ENCODE peak calls at places on chromosomes 2 and 18, in four cellular contexts. One of them, this sample, is unnamed.

GRCh38 chr2:239534581-239535412 is 134.0 kb upstream of the HDAC4 start:
- DNase-seq in A549: no peak
- DNase-seq in K562: no peak
- DNase-seq in GM12878: no peak
- DNase-seq in this sample: no peak

GRCh38 chr2:207854484-207855386 is 85.0 kb upstream of the FZD5 start:
- DNase-seq in A549: no peak
- DNase-seq in K562: no peak
- DNase-seq in GM12878: no peak
- DNase-seq in this sample: no peak

GRCh38 chr2:145022021-145022670 is 502.2 kb upstream of the ZEB2 start:
- DNase-seq in A549: peak; percentile 54
- DNase-seq in K562: no peak
- DNase-seq in GM12878: no peak
- DNase-seq in this sample: no peak

GRCh38 chr2:181780159-181781081 is 100.1 kb upstream of the NEUROD1 start:
- DNase-seq in A549: peak; percentile 59
- DNase-seq in K562: no peak
- DNase-seq in GM12878: no peak
- DNase-seq in this sample: no peak

GRCh38 chr2:168687314-168687713 is 115.1 kb upstream of the NOSTRIN start:
- DNase-seq in A549: peak; percentile 18
- DNase-seq in K562: no peak
- DNase-seq in GM12878: no peak
- DNase-seq in this sample: no peak

GRCh38 chr2:36609507-36609906 is 11.5 kb upstream of the FEZ2 start:
- DNase-seq in A549: no peak
- DNase-seq in K562: no peak
- DNase-seq in GM12878: no peak
- DNase-seq in this sample: no peak

GRCh38 chr2:11155326-11156059 is at the start of gene SLC66A3:
- DNase-seq in A549: peak; percentile 24
- DNase-seq in K562: no peak
- DNase-seq in GM12878: no peak
- DNase-seq in this sample: peak; percentile 78

GRCh38 chr18:59041296-59041695 is 98.4 kb upstream of the SEC11C start:
- DNase-seq in A549: no peak
- DNase-seq in K562: no peak
- DNase-seq in GM12878: no peak
- DNase-seq in this sample: no peak

GRCh38 chr2:175034728-175035127 is 29.5 kb upstream of the CHN1 start:
- DNase-seq in A549: no peak
- DNase-seq in K562: no peak
- DNase-seq in GM12878: no peak
- DNase-seq in this sample: no peak

GRCh38 chr2:175027755-175028154 is 22.6 kb upstream of the CHN1 start:
- DNase-seq in A549: no peak
- DNase-seq in K562: no peak
- DNase-seq in GM12878: no peak
- DNase-seq in this sample: no peak

GRCh38 chr2:175026385-175026784 is 21.2 kb upstream of the CHN1 start:
- DNase-seq in A549: no peak
- DNase-seq in K562: no peak
- DNase-seq in GM12878: no peak
- DNase-seq in this sample: no peak

GRCh38 chr2:175025946-175026345 is 20.8 kb upstream of the CHN1 start:
- DNase-seq in A549: no peak
- DNase-seq in K562: no peak
- DNase-seq in GM12878: no peak
- DNase-seq in this sample: no peak

GRCh38 chr2:175030380-175031271 is 25.4 kb upstream of the CHN1 start:
- DNase-seq in A549: peak; percentile 58
- DNase-seq in K562: no peak
- DNase-seq in GM12878: no peak
- DNase-seq in this sample: peak; percentile 77
- TF ChIP-seq POLR2AphosphoS2 in A549: no peak
- TF ChIP-seq POLR2AphosphoS2 in K562: no peak
- TF ChIP-seq POLR2AphosphoS2 in GM12878: no peak
- TF ChIP-seq POLR2AphosphoS2 in this sample: no peak

GRCh38 chr2:108917526-108917925 is 71.5 kb downstream of the EDAR start:
- DNase-seq in A549: no peak
- DNase-seq in K562: no peak
- DNase-seq in GM12878: no peak
- DNase-seq in this sample: no peak

GRCh38 chr2:108918156-108918845 is 70.7 kb downstream of the EDAR start:
- DNase-seq in A549: no peak
- DNase-seq in K562: no peak
- DNase-seq in GM12878: no peak
- DNase-seq in this sample: no peak

GRCh38 chr2:108918941-108919341 is 70.1 kb downstream of the EDAR start:
- DNase-seq in A549: no peak
- DNase-seq in K562: no peak
- DNase-seq in GM12878: no peak
- DNase-seq in this sample: no peak

GRCh38 chr2:108917078-108917440 is 72.0 kb downstream of the EDAR start:
- DNase-seq in A549: no peak
- DNase-seq in K562: no peak
- DNase-seq in GM12878: no peak
- DNase-seq in this sample: peak; percentile 47

GRCh38 chr2:108916397-108917077 is 72.5 kb downstream of the EDAR start:
- DNase-seq in A549: no peak
- DNase-seq in K562: no peak
- DNase-seq in GM12878: no peak
- DNase-seq in this sample: no peak
- TF ChIP-seq POLR2AphosphoS2 in A549: no peak
- TF ChIP-seq POLR2AphosphoS2 in K562: no peak
- TF ChIP-seq POLR2AphosphoS2 in GM12878: no peak
- TF ChIP-seq POLR2AphosphoS2 in this sample: no peak

DNA sequence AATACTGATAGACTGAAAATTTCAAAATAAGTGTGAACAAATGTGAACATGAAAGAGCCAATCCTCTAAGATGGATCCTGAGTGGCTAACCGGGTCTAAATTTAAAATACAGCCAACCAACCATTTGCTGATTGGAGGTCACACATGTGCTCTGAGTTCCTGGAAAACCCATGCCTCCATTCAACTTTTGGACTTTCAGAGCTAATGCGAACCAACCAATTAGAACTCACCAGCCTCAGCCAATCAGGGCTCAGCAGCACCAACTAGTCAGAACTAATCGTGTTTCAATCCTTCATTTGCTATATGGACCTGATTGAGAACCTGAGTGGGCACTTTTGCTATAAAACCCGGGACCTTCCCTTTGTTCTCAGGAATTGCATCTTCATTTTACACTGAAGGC is 111.5 kb downstream of the MEP1B start:
- DNase-seq in A549: no peak
- DNase-seq in K562: no peak
- DNase-seq in GM12878: no peak
- DNase-seq in this sample: no peak
- TF ChIP-seq POLR2AphosphoS2 in A549: no peak
- TF ChIP-seq POLR2AphosphoS2 in K562: no peak
- TF ChIP-seq POLR2AphosphoS2 in GM12878: no peak
- TF ChIP-seq POLR2AphosphoS2 in this sample: no peak

GRCh38 chr2:224004105-224004715 is 34.9 kb downstream of the SERPINE2 start:
- DNase-seq in A549: no peak
- DNase-seq in K562: no peak
- DNase-seq in GM12878: no peak
- DNase-seq in this sample: no peak
- TF ChIP-seq POLR2AphosphoS2 in A549: no peak
- TF ChIP-seq POLR2AphosphoS2 in K562: no peak
- TF ChIP-seq POLR2AphosphoS2 in GM12878: no peak
- TF ChIP-seq POLR2AphosphoS2 in this sample: no peak

GRCh38 chr18:62982600-62983251 is 267.4 kb downstream of the PHLPP1 start:
- DNase-seq in A549: peak; percentile 44
- DNase-seq in K562: peak; percentile 38
- DNase-seq in GM12878: peak; percentile 7
- DNase-seq in this sample: peak; percentile 36
- TF ChIP-seq POLR2AphosphoS2 in A549: no peak
- TF ChIP-seq POLR2AphosphoS2 in K562: no peak
- TF ChIP-seq POLR2AphosphoS2 in GM12878: no peak
- TF ChIP-seq POLR2AphosphoS2 in this sample: no peak

GRCh38 chr2:179201884-179202283 is 62.7 kb downstream of the SESTD1 start:
- DNase-seq in A549: peak; percentile 41
- DNase-seq in K562: no peak
- DNase-seq in GM12878: no peak
- DNase-seq in this sample: no peak
- TF ChIP-seq POLR2AphosphoS2 in A549: no peak
- TF ChIP-seq POLR2AphosphoS2 in K562: no peak
- TF ChIP-seq POLR2AphosphoS2 in GM12878: no peak
- TF ChIP-seq POLR2AphosphoS2 in this sample: no peak

GRCh38 chr18:21181763-21182162 is 60.3 kb upstream of the GREB1L start:
- DNase-seq in A549: no peak
- DNase-seq in K562: no peak
- DNase-seq in GM12878: no peak
- DNase-seq in this sample: no peak

GRCh38 chr18:21180588-21180987 is 61.4 kb upstream of the GREB1L start:
- DNase-seq in A549: no peak
- DNase-seq in K562: no peak
- DNase-seq in GM12878: no peak
- DNase-seq in this sample: no peak

GRCh38 chr18:21179590-21180220 is 62.3 kb upstream of the GREB1L start:
- DNase-seq in A549: peak; percentile 52
- DNase-seq in K562: peak; percentile 48
- DNase-seq in GM12878: peak; percentile 32
- DNase-seq in this sample: peak; percentile 52

GRCh38 chr18:21183670-21184069 is 58.4 kb upstream of the GREB1L start:
- DNase-seq in A549: no peak
- DNase-seq in K562: no peak
- DNase-seq in GM12878: no peak
- DNase-seq in this sample: peak; percentile 10

DNA sequence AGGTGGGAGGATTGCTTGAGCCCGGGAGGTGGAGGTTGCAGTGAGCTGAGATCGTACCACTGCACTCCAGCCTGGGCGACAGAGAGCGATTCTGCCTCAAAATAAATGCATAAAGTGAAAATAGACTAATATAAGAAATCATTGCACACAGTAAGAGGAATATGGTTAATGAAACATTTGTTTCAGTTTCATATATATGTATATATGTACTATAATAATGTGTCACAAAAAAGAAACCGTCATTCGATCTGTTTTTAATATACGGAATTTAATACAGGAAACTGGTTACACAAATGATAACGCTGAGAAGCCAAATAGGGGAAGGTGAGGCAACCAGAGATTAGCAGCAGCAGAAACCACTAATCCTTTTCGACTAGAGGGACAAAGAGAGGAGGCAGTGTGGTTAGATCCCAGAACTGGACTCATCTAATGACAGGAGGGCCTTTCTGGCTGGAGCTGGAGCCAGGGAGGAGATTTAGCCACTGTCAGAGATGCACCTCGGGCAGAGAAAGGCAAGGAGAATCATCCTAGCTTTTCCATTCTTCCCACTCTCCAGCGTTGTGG is 64.2 kb upstream of the GREB1L start:
- DNase-seq in A549: no peak
- DNase-seq in K562: no peak
- DNase-seq in GM12878: no peak
- DNase-seq in this sample: no peak
- TF ChIP-seq POLR2AphosphoS2 in A549: no peak
- TF ChIP-seq POLR2AphosphoS2 in K562: no peak
- TF ChIP-seq POLR2AphosphoS2 in GM12878: no peak
- TF ChIP-seq POLR2AphosphoS2 in this sample: no peak

GRCh38 chr2:127559454-127559853 is 24.0 kb downstream of the MYO7B start:
- DNase-seq in A549: no peak
- DNase-seq in K562: no peak
- DNase-seq in GM12878: no peak
- DNase-seq in this sample: no peak
- TF ChIP-seq POLR2AphosphoS2 in A549: no peak
- TF ChIP-seq POLR2AphosphoS2 in K562: no peak
- TF ChIP-seq POLR2AphosphoS2 in GM12878: no peak
- TF ChIP-seq POLR2AphosphoS2 in this sample: no peak

GRCh38 chr2:121346886-121347285 is 61.9 kb upstream of the TFCP2L1 start:
- DNase-seq in A549: no peak
- DNase-seq in K562: no peak
- DNase-seq in GM12878: no peak
- DNase-seq in this sample: no peak

GRCh38 chr2:121348128-121348740 is 63.2 kb upstream of the TFCP2L1 start:
- DNase-seq in A549: no peak
- DNase-seq in K562: no peak
- DNase-seq in GM12878: no peak
- DNase-seq in this sample: no peak

GRCh38 chr2:121345887-121346286 is 60.9 kb upstream of the TFCP2L1 start:
- DNase-seq in A549: no peak
- DNase-seq in K562: no peak
- DNase-seq in GM12878: no peak
- DNase-seq in this sample: no peak

GRCh38 chr2:121345101-121345500 is 60.1 kb upstream of the TFCP2L1 start:
- DNase-seq in A549: no peak
- DNase-seq in K562: no peak
- DNase-seq in GM12878: no peak
- DNase-seq in this sample: no peak

GRCh38 chr2:121346407-121346806 is 61.4 kb upstream of the TFCP2L1 start:
- DNase-seq in A549: no peak
- DNase-seq in K562: no peak
- DNase-seq in GM12878: no peak
- DNase-seq in this sample: no peak
- TF ChIP-seq POLR2AphosphoS2 in A549: no peak
- TF ChIP-seq POLR2AphosphoS2 in K562: no peak
- TF ChIP-seq POLR2AphosphoS2 in GM12878: no peak
- TF ChIP-seq POLR2AphosphoS2 in this sample: no peak

GRCh38 chr18:54052732-54053131 is 171.7 kb downstream of the MBD2 start:
- DNase-seq in A549: no peak
- DNase-seq in K562: no peak
- DNase-seq in GM12878: no peak
- DNase-seq in this sample: no peak
- TF ChIP-seq POLR2AphosphoS2 in A549: no peak
- TF ChIP-seq POLR2AphosphoS2 in K562: no peak
- TF ChIP-seq POLR2AphosphoS2 in GM12878: no peak
- TF ChIP-seq POLR2AphosphoS2 in this sample: no peak